ENCODE peak calls at places on chromosomes 13 and 19, in five cellular contexts. T, O, X, J and V are unnamed samples.
A peak's percentile ranks its signal among the peaks of the same experiment; 100 is the strongest.

GRCh38 chr19:49019242-49019932 is 2.5 kb upstream of the LHB start:
- DNase-seq in T (peak; percentile 74), O (no peak), X (peak; percentile 39), J (peak; percentile 63), V (no peak)

GRCh38 chr19:51194527-51195315 is 30.2 kb upstream of the CD33 start:
- DNase-seq in T (peak; percentile 7), O (no peak), X (no peak), J (no peak), V (no peak)

GRCh38 chr19:19551862-19552192 is 13.8 kb downstream of the CILP2 start:
- DNase-seq in T (no peak), O (no peak), X (no peak), J (no peak), V (no peak)

GRCh38 chr13:44236370-44236769 is 137.3 kb upstream of the SERP2 start:
- DNase-seq in T (no peak), O (no peak), X (no peak), J (no peak), V (no peak)

GRCh38 chr19:1315470-1316166 is 29.9 kb downstream of the EFNA2 start:
- DNase-seq in T (peak; percentile 67), O (peak; percentile 12), X (no peak), J (peak; percentile 14), V (no peak)

GRCh38 chr19:3336680-3337523 is 29.5 kb upstream of the NFIC start:
- DNase-seq in T (no peak), O (peak; percentile 80), X (no peak), J (peak; percentile 89), V (no peak)

GRCh38 chr19:6828698-6829633 is 56.5 kb downstream of the VAV1 start:
- DNase-seq in T (peak; percentile 63), O (no peak), X (no peak), J (no peak), V (no peak)

GRCh38 chr19:45913874-45914830 is at the start of gene NANOS2:
- DNase-seq in T (peak; percentile 14), O (no peak), X (peak; percentile 45), J (no peak), V (no peak)

GRCh38 chr13:49063526-49063925 is 87.8 kb downstream of the FNDC3A start:
- DNase-seq in T (no peak), O (no peak), X (no peak), J (no peak), V (no peak)

GRCh38 chr19:1523412-1524205 is at the start of gene PLK5:
- DNase-seq in T (no peak), O (no peak), X (no peak), J (no peak), V (no peak)

GRCh38 chr13:80988752-80989151 is 647.8 kb upstream of the SPRY2 start:
- DNase-seq in T (no peak), O (peak; percentile 18), X (no peak), J (no peak), V (no peak)

GRCh38 chr19:35207391-35207871 is 21.1 kb downstream of the FAM187B start:
- DNase-seq in T (peak; percentile 7), O (no peak), X (no peak), J (no peak), V (no peak)

GRCh38 chr19:40614595-40615411 is 13.6 kb downstream of the LTBP4 start:
- DNase-seq in T (peak; percentile 97), O (no peak), X (no peak), J (peak; percentile 69), V (peak; percentile 19)

GRCh38 chr19:30090476-30090875 is 148.4 kb downstream of the URI1 start:
- DNase-seq in T (no peak), O (no peak), X (no peak), J (no peak), V (no peak)

GRCh38 chr19:19653597-19654147 is 9.8 kb downstream of the ATP13A1 start:
- DNase-seq in T (no peak), O (no peak), X (no peak), J (no peak), V (no peak)

GRCh38 chr13:98503175-98504028 is 73.5 kb downstream of the STK24 start:
- DNase-seq in T (no peak), O (no peak), X (no peak), J (no peak), V (no peak)

GRCh38 chr19:9834726-9835506 is at the start of gene PIN1:
- DNase-seq in T (peak; percentile 99), O (peak; percentile 98), X (peak; percentile 99), J (peak; percentile 99), V (peak; percentile 98)

GRCh38 chr19:1516395-1516753 is 3.6 kb upstream of the ADAMTSL5 start:
- DNase-seq in T (no peak), O (no peak), X (no peak), J (no peak), V (no peak)

GRCh38 chr19:10020851-10021250 is 7.6 kb downstream of the RDH8 start:
- DNase-seq in T (no peak), O (no peak), X (no peak), J (no peak), V (no peak)

GRCh38 chr19:9078651-9079050 is 8.2 kb upstream of the OR1M1 start:
- DNase-seq in T (no peak), O (no peak), X (no peak), J (no peak), V (no peak)

GRCh38 chr13:98279473-98280175 is 102.6 kb upstream of the RNF113B start:
- DNase-seq in T (no peak), O (no peak), X (no peak), J (no peak), V (peak; percentile 86)

GRCh38 chr13:44231786-44232516 is 141.7 kb upstream of the SERP2 start:
- DNase-seq in T (no peak), O (no peak), X (no peak), J (no peak), V (peak; percentile 47)

GRCh38 chr13:109336730-109337129 is 449.7 kb downstream of the IRS2 start:
- DNase-seq in T (no peak), O (no peak), X (no peak), J (no peak), V (no peak)

GRCh38 chr13:20721454-20722357 is 18.2 kb downstream of the IL17D start:
- DNase-seq in T (peak; percentile 41), O (no peak), X (no peak), J (no peak), V (peak; percentile 22)

GRCh38 chr19:38685666-38686529 is 38.4 kb downstream of the ACTN4 start:
- DNase-seq in T (no peak), O (no peak), X (no peak), J (no peak), V (peak; percentile 52)

GRCh38 chr19:16198363-16198636 is 589 bp downstream of the AP1M1 start:
- DNase-seq in T (no peak), O (no peak), X (no peak), J (no peak), V (no peak)

GRCh38 chr19:35715981-35716734 is 1.6 kb upstream of the KMT2B start:
- DNase-seq in T (no peak), O (peak; percentile 31), X (no peak), J (peak; percentile 51), V (no peak)

GRCh38 chr19:34475975-34476594 is 5.5 kb upstream of the WTIP start:
- DNase-seq in T (no peak), O (no peak), X (no peak), J (no peak), V (no peak)

GRCh38 chr19:9883231-9883758 is 48.2 kb downstream of the PIN1 start:
- DNase-seq in T (no peak), O (peak; percentile 43), X (no peak), J (peak; percentile 49), V (no peak)

GRCh38 chr19:44212865-44213346 is 574 bp downstream of the ZNF227 start:
- DNase-seq in T (no peak), O (no peak), X (no peak), J (peak; percentile 24), V (peak; percentile 25)

GRCh38 chr19:1663854-1664253 is 11.4 kb upstream of the TCF3 start:
- DNase-seq in T (peak; percentile 79), O (no peak), X (no peak), J (no peak), V (no peak)

GRCh38 chr13:20492641-20493040 is 33.0 kb downstream of the CRYL1 start:
- DNase-seq in T (peak; percentile 55), O (no peak), X (peak; percentile 35), J (no peak), V (no peak)